ENCODE peak calls at places on chromosomes 12 and 14, in seven cellular contexts. X is heart left ventricle, G is A549, Z is esophagus squamous epithelium, R is stomach, C is thyroid gland, O is prostate gland. U is an unnamed sample.

GRCh38 chr14:104476437-104476836 is 103.1 kb upstream of the C14orf180 start:
- DNase-seq in X (no peak), G (no peak), Z (no peak), R (no peak), C (no peak), O (no peak), U (no peak)

GRCh38 chr12:132327351-132328171 is 1.8 kb downstream of the GALNT9 start:
- DNase-seq in X (no peak), G (peak; percentile 48), Z (no peak), R (no peak), C (peak; percentile 84), O (peak; percentile 87), U (peak; percentile 61)

GRCh38 chr14:92960706-92961566 is 38.0 kb downstream of the CHGA start:
- DNase-seq in X (peak; percentile 47), G (peak; percentile 21), Z (no peak), R (no peak), C (no peak), O (peak; percentile 65), U (no peak)

GRCh38 chr12:128069359-128069997 is 197.5 kb upstream of the TMEM132C start:
- DNase-seq in X (no peak), G (peak; percentile 60), Z (no peak), R (no peak), C (peak; percentile 8), O (peak; percentile 16), U (peak; percentile 63)

GRCh38 chr12:70964867-70965469 is 44.4 kb upstream of the PTPRR start:
- DNase-seq in X (no peak), G (no peak), Z (no peak), R (no peak), C (no peak), O (no peak), U (no peak)

GRCh38 chr12:68240079-68240478 is 13.3 kb downstream of the IL22 start:
- DNase-seq in X (no peak), G (peak; percentile 52), Z (no peak), R (no peak), C (no peak), O (no peak), U (no peak)

GRCh38 chr12:66296171-66296683 is 6.1 kb upstream of the HELB start:
- DNase-seq in X (no peak), G (no peak), Z (no peak), R (no peak), C (no peak), O (no peak), U (no peak)

GRCh38 chr12:50572275-50572674 is 67.5 kb downstream of the DIP2B start:
- DNase-seq in X (no peak), G (peak; percentile 61), Z (no peak), R (no peak), C (no peak), O (peak; percentile 57), U (no peak)

GRCh38 chr12:109609256-109609821 is 35.7 kb downstream of the MVK start:
- DNase-seq in X (no peak), G (peak; percentile 20), Z (no peak), R (no peak), C (no peak), O (no peak), U (no peak)

GRCh38 chr14:104665663-104666522 is 23.5 kb upstream of the INF2 start:
- DNase-seq in X (no peak), G (peak; percentile 77), Z (no peak), R (peak; percentile 80), C (no peak), O (no peak), U (peak; percentile 75)

GRCh38 chr12:85825751-85826150 is 10.5 kb downstream of the RASSF9 start:
- DNase-seq in X (no peak), G (no peak), Z (no peak), R (no peak), C (no peak), O (no peak), U (no peak)

GRCh38 chr12:50932787-50933280 is 19.5 kb upstream of the HIGD1C start:
- DNase-seq in X (no peak), G (no peak), Z (no peak), R (no peak), C (no peak), O (no peak), U (no peak)

GRCh38 chr14:60621386-60621785 is 27.9 kb downstream of the SIX1 start:
- DNase-seq in X (no peak), G (no peak), Z (no peak), R (no peak), C (no peak), O (no peak), U (no peak)

GRCh38 chr12:6828671-6829531 is 694 bp downstream of the P3H3 start:
- DNase-seq in X (no peak), G (peak; percentile 47), Z (no peak), R (peak; percentile 56), C (peak; percentile 71), O (peak; percentile 46), U (peak; percentile 57)

GRCh38 chr12:116370886-116371580 is 93.5 kb upstream of the MED13L start:
- DNase-seq in X (no peak), G (no peak), Z (no peak), R (no peak), C (no peak), O (no peak), U (no peak)

GRCh38 chr12:107760817-107761501 is at the start of gene PRDM4:
- DNase-seq in X (peak; percentile 96), G (peak; percentile 94), Z (peak; percentile 53), R (peak; percentile 95), C (peak; percentile 94), O (peak; percentile 91), U (peak; percentile 95)

GRCh38 chr12:123041811-123042655 is 61.6 kb downstream of the ARL6IP4 start:
- DNase-seq in X (no peak), G (no peak), Z (no peak), R (no peak), C (no peak), O (no peak), U (peak; percentile 48)

GRCh38 chr12:4015225-4016076 is 142.3 kb upstream of the PARP11 start:
- DNase-seq in X (no peak), G (no peak), Z (no peak), R (peak; percentile 40), C (no peak), O (no peak), U (peak; percentile 68)

GRCh38 chr14:49497725-49498348 is 88.3 kb downstream of the RPS29 start:
- DNase-seq in X (no peak), G (peak; percentile 77), Z (no peak), R (no peak), C (no peak), O (peak; percentile 27), U (no peak)

DNA sequence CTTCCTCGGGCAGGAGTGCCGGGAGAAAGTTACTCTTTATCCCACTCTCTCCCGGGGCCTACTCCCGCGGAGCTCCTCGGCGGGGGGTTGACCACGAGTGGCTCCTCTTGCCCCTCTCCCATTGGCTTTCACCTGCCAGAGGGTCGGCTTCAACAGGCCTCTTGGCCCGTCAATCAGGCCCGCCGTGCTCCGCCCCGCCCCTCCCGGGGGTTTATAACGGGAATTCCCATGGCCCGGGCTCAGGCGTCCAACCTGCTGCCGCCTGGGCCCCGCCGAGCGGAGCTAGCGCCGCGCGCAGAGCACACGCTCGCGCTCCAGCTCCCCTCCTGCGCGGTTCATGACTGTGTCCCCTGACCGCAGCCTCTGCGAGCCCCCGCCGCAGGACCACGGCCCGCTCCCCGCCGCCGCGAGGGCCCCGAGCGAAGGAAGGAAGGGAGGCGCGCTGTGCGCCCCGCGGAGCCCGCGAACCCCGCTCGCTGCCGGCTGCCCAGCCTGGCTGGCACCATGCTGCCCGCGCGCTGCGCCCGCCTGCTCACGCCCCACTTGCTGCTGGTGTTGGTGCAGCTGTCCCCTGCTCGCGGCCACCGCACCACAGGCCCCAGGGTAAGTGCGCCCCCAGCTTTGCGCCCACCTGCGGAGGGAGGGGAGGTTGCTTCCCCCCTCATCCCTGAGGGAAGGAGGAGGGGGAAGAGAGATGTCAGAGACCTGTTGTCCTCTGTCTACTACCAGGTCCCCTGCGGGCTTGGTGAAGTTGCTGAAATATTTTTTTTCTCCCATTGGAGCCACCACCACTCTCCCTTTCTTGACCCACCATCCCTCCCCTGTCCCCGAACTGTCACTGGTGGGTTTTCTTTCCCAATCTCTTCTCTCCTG is at the start of gene SMOC1:
- DNase-seq in X (no peak), G (peak; percentile 73), Z (no peak), R (peak; percentile 76), C (peak; percentile 71), O (no peak), U (peak; percentile 65)
- TF ChIP-seq POLR2A in X (no peak), G (peak; percentile 87), Z (no peak), R (no peak), C (peak; percentile 56), O (peak; percentile 24), U (no peak)

GRCh38 chr12:29286081-29286800 is 94.7 kb downstream of the ERGIC2 start:
- DNase-seq in X (no peak), G (no peak), Z (no peak), R (no peak), C (no peak), O (no peak), U (no peak)
- H3K27ac ChIP-seq in X (no peak overlapping the region), G (no peak overlapping the region), Z (no peak overlapping the region), R (no peak overlapping the region), C (no peak overlapping the region), O (no peak overlapping the region), U (no peak overlapping the region)

GRCh38 chr14:74921053-74921620 is 1.9 kb downstream of the RPS6KL1 start:
- DNase-seq in X (no peak), G (no peak), Z (no peak), R (no peak), C (no peak), O (no peak), U (no peak)

GRCh38 chr14:74921987-74922751 is 891 bp downstream of the RPS6KL1 start:
- DNase-seq in X (no peak), G (no peak), Z (no peak), R (no peak), C (no peak), O (no peak), U (no peak)

GRCh38 chr14:74920281-74920680 is 2.8 kb downstream of the RPS6KL1 start:
- DNase-seq in X (no peak), G (no peak), Z (no peak), R (no peak), C (no peak), O (no peak), U (no peak)

GRCh38 chr14:74924061-74924460 is 1.0 kb upstream of the RPS6KL1 start:
- DNase-seq in X (peak; percentile 37), G (no peak), Z (no peak), R (no peak), C (no peak), O (no peak), U (no peak)

DNA sequence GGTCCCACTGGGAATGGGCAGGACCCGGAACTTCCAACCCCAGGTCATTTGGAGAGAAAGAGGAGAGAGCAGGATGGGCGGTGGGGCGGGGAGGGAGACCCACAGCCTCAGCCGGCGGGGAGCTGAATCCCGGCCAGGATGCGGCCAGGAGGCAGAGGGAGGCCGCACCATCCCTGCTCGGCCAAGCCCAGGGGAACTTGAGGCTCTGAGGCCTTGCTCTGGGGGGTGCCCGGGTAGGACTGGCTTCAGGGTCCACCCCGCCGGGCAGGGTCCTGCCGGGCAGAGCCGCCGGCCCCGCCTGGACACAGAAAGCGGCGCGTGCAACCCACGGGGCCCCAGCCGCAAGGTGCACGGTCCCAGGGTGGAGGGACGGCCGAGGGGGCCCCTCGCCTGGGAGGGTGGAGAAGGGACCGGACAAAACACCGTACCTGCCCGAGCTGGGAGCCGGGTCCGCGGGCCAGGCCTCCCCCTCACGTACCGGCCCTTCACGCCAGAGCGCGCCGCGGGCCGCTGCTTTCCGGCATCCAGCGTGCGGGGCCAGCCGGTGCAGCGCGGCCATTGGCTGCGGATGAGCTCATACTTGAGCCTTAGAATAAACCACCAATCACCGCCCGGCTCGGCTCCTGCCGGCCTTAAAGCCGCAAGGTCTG is at the start of gene RPS6KL1:
- DNase-seq in X (peak; percentile 90), G (peak; percentile 57), Z (no peak), R (peak; percentile 81), C (peak; percentile 90), O (peak; percentile 69), U (peak; percentile 88)
- TF ChIP-seq POLR2A in X (no peak), G (no peak), Z (no peak), R (no peak), C (peak; percentile 32), O (no peak), U (no peak)

GRCh38 chr12:91142184-91142583 is 30.9 kb upstream of the LUM start:
- DNase-seq in X (no peak), G (no peak), Z (no peak), R (no peak), C (no peak), O (no peak), U (no peak)
- H3K27ac ChIP-seq in X (no peak overlapping the region), G (no peak overlapping the region), Z (peak overlapping the region; percentile 52), R (peak overlapping the region; percentile 2), C (no peak overlapping the region), O (no peak overlapping the region), U (peak overlapping the region; percentile 58)

U was measured in transverse colon.